ENCODE peak calls at places on chromosomes 11 and 22, in nine cellular contexts. Q is breast epithelium; B is neural crest cell; G is stimulated activated CD8-positive, alpha-beta memory T cell treated with anti-CD3 and anti-CD28 coated beads, Interleukin-4, amount 100 ng/mL, for 4 hours; N is central memory CD4-positive, alpha-beta T cell; R is T-cell; J is GM23338; O is lower leg skin; T is GOT3. V is an unnamed sample.

GRCh38 chr22:22901578-22902218 is 14.1 kb downstream of the IGLL5 start:
- DNase-seq in Q (no peak), B (no peak), G (no peak), N (no peak), R (no peak), J (no peak), O (no peak), T (no peak), V (no peak)

GRCh38 chr22:35611891-35612576 is 5.1 kb downstream of the MB start:
- DNase-seq in Q (peak; percentile 58), B (no peak), G (no peak), N (no peak), R (no peak), J (no peak), O (no peak), T (no peak), V (no peak)

GRCh38 chr11:75425422-75425821 is 7.6 kb downstream of the KLHL35 start:
- DNase-seq in Q (no peak), B (no peak), G (no peak), N (no peak), R (no peak), J (peak; percentile 91), O (no peak), T (no peak), V (peak; percentile 48)

GRCh38 chr11:19433367-19433766 is 192.6 kb upstream of the E2F8 start:
- DNase-seq in Q (no peak), B (no peak), G (no peak), N (no peak), R (no peak), J (peak; percentile 36), O (no peak), T (no peak), V (no peak)

GRCh38 chr22:19554834-19555404 is 30.7 kb upstream of the CLDN5 start:
- DNase-seq in Q (no peak), B (no peak), G (no peak), N (no peak), R (no peak), J (peak; percentile 85), O (no peak), T (no peak), V (peak; percentile 44)

GRCh38 chr11:102453286-102453797 is 777 bp upstream of the TMEM123 start:
- DNase-seq in Q (peak; percentile 43), B (no peak), G (peak; percentile 18), N (no peak), R (no peak), J (peak; percentile 51), O (no peak), T (no peak), V (no peak)

GRCh38 chr22:39514373-39514973 is 5.9 kb upstream of the ATF4 start:
- DNase-seq in Q (no peak), B (peak; percentile 75), G (no peak), N (no peak), R (peak; percentile 54), J (peak; percentile 81), O (no peak), T (no peak), V (no peak)

GRCh38 chr22:41891407-41891806 is 23.5 kb downstream of the SHISA8 start:
- DNase-seq in Q (no peak), B (no peak), G (no peak), N (no peak), R (no peak), J (no peak), O (no peak), T (no peak), V (no peak)

GRCh38 chr22:27842236-27842993 is 40.9 kb upstream of the MN1 start:
- DNase-seq in Q (no peak), B (no peak), G (no peak), N (no peak), R (no peak), J (no peak), O (peak; percentile 50), T (no peak), V (no peak)

GRCh38 chr11:67456068-67456705 is 1.0 kb downstream of the CABP4 start:
- DNase-seq in Q (no peak), B (no peak), G (no peak), N (no peak), R (no peak), J (no peak), O (no peak), T (no peak), V (no peak)

GRCh38 chr11:128759597-128759996 is 65.7 kb downstream of the FLI1 start:
- DNase-seq in Q (no peak), B (no peak), G (no peak), N (no peak), R (no peak), J (no peak), O (no peak), T (no peak), V (no peak)

GRCh38 chr11:85698195-85698594 is 12.2 kb upstream of the CCDC89 start:
- DNase-seq in Q (no peak), B (no peak), G (no peak), N (no peak), R (no peak), J (no peak), O (no peak), T (no peak), V (no peak)

GRCh38 chr22:47128216-47129215 is 366.1 kb downstream of the TBC1D22A start:
- DNase-seq in Q (no peak), B (no peak), G (no peak), N (no peak), R (no peak), J (no peak), O (no peak), T (no peak), V (no peak)

GRCh38 chr11:128171496-128171895 is 415.9 kb downstream of the ETS1 start:
- DNase-seq in Q (no peak), B (no peak), G (no peak), N (no peak), R (no peak), J (no peak), O (no peak), T (no peak), V (no peak)

GRCh38 chr11:133955091-133955846 is 1.5 kb downstream of the IGSF9B start:
- DNase-seq in Q (no peak), B (no peak), G (no peak), N (peak; percentile 23), R (peak; percentile 28), J (peak; percentile 62), O (no peak), T (no peak), V (no peak)

GRCh38 chr22:21961886-21962654 is 9.4 kb upstream of the PPM1F start:
- DNase-seq in Q (no peak), B (no peak), G (no peak), N (no peak), R (no peak), J (no peak), O (no peak), T (no peak), V (no peak)

GRCh38 chr22:30830907-30831306 is 136.2 kb downstream of the OSBP2 start:
- DNase-seq in Q (peak; percentile 36), B (no peak), G (no peak), N (no peak), R (no peak), J (peak; percentile 46), O (peak; percentile 76), T (no peak), V (peak; percentile 25)

GRCh38 chr11:104705475-104706195 is 192.6 kb downstream of the CASP12 start:
- DNase-seq in Q (peak; percentile 30), B (no peak), G (peak; percentile 35), N (peak; percentile 89), R (peak; percentile 66), J (no peak), O (no peak), T (no peak), V (no peak)

GRCh38 chr11:11265994-11266606 is 87.0 kb downstream of the CSNK2A3 start:
- DNase-seq in Q (no peak), B (peak; percentile 51), G (no peak), N (peak; percentile 44), R (peak; percentile 58), J (peak; percentile 75), O (peak; percentile 85), T (no peak), V (peak; percentile 58)

GRCh38 chr11:66892926-66893325 is 36.1 kb downstream of the LRFN4 start:
- DNase-seq in Q (no peak), B (no peak), G (no peak), N (no peak), R (no peak), J (no peak), O (no peak), T (no peak), V (no peak)

GRCh38 chr11:47241740-47242400 is 6.7 kb downstream of the ACP2 start:
- DNase-seq in Q (no peak), B (no peak), G (no peak), N (no peak), R (no peak), J (no peak), O (no peak), T (no peak), V (no peak)

GRCh38 chr11:76700177-76701100 is 29.9 kb upstream of the LRRC32 start:
- DNase-seq in Q (no peak), B (no peak), G (no peak), N (no peak), R (no peak), J (no peak), O (peak; percentile 91), T (peak; percentile 9), V (no peak)

GRCh38 chr22:39959640-39960447 is at the start of gene TMA7B:
- DNase-seq in Q (no peak), B (no peak), G (no peak), N (peak; percentile 30), R (peak; percentile 49), J (peak; percentile 59), O (no peak), T (no peak), V (no peak)

GRCh38 chr11:4991066-4991465 is 3.6 kb upstream of the OR51L1 start:
- DNase-seq in Q (no peak), B (no peak), G (no peak), N (no peak), R (no peak), J (peak; percentile 28), O (no peak), T (no peak), V (no peak)

GRCh38 chr11:67548555-67549110 is 25.4 kb upstream of the CABP2 start:
- DNase-seq in Q (no peak), B (no peak), G (no peak), N (no peak), R (no peak), J (no peak), O (no peak), T (no peak), V (peak; percentile 93)

GRCh38 chr11:6362185-6362867 is 27.9 kb upstream of the SMPD1 start:
- DNase-seq in Q (no peak), B (no peak), G (no peak), N (no peak), R (no peak), J (no peak), O (no peak), T (no peak), V (no peak)

GRCh38 chr22:44335066-44335839 is 22.5 kb upstream of the SHISAL1 start:
- DNase-seq in Q (no peak), B (no peak), G (no peak), N (no peak), R (no peak), J (no peak), O (no peak), T (no peak), V (no peak)

GRCh38 chr11:44266056-44266780 is 43.7 kb downstream of the ALX4 start:
- DNase-seq in Q (no peak), B (no peak), G (no peak), N (no peak), R (no peak), J (no peak), O (peak; percentile 83), T (no peak), V (no peak)

GRCh38 chr11:48047616-48048015 is 67.3 kb downstream of the PTPRJ start:
- DNase-seq in Q (no peak), B (no peak), G (no peak), N (no peak), R (no peak), J (no peak), O (no peak), T (no peak), V (no peak)

GRCh38 chr11:128302425-128303186 is 284.8 kb downstream of the ETS1 start:
- DNase-seq in Q (no peak), B (no peak), G (peak; percentile 22), N (peak; percentile 95), R (peak; percentile 62), J (no peak), O (no peak), T (no peak), V (peak; percentile 32)

V was measured in T47D.